ENCODE peak calls at places on chromosomes 4 and X, in six cellular contexts. One of them, this sample, is unnamed.

GRCh38 chr4:38681283-38682066 is 17.5 kb downstream of the KLF3 start:
- DNase-seq in WTC11: no peak
- DNase-seq in K562: no peak
- DNase-seq in HCT116: no peak
- DNase-seq in HepG2: no peak
- DNase-seq in GM12878: no peak
- DNase-seq in this sample: no peak

GRCh38 chrX:129706395-129707072 is 32.2 kb upstream of the XPNPEP2 start:
- DNase-seq in HepG2: no peak
- DNase-seq in GM12878: no peak
- DNase-seq in WTC11: no peak
- DNase-seq in HCT116: no peak
- DNase-seq in K562: no peak
- DNase-seq in this sample: no peak

GRCh38 chr4:53716011-53716410 is 124.7 kb upstream of the LNX1 start:
- DNase-seq in HepG2: no peak
- DNase-seq in GM12878: no peak
- DNase-seq in K562: no peak
- DNase-seq in WTC11: no peak
- DNase-seq in HCT116: no peak
- DNase-seq in this sample: no peak

GRCh38 chrX:69268637-69269036 is 103.4 kb upstream of the PJA1 start:
- DNase-seq in K562: no peak
- DNase-seq in WTC11: no peak
- DNase-seq in GM12878: no peak
- DNase-seq in HCT116: no peak
- DNase-seq in HepG2: peak
- DNase-seq in this sample: no peak

GRCh38 chr4:104017213-104017612 is 297.4 kb upstream of the TACR3 start:
- DNase-seq in HepG2: no peak
- DNase-seq in WTC11: no peak
- DNase-seq in K562: no peak
- DNase-seq in HCT116: no peak
- DNase-seq in GM12878: no peak
- DNase-seq in this sample: no peak

GRCh38 chr4:165379662-165380061 is 854 bp downstream of the CPE start:
- DNase-seq in HCT116: no peak
- DNase-seq in WTC11: peak
- DNase-seq in HepG2: peak
- DNase-seq in GM12878: no peak
- DNase-seq in K562: no peak
- DNase-seq in this sample: peak

GRCh38 chrX:68826113-68826980 is 2.5 kb upstream of the EFNB1 start:
- DNase-seq in HCT116: no peak
- DNase-seq in HepG2: peak
- DNase-seq in K562: no peak
- DNase-seq in GM12878: no peak
- DNase-seq in WTC11: no peak
- DNase-seq in this sample: no peak

GRCh38 chr4:174193438-174194015 is 89.9 kb downstream of the FBXO8 start:
- DNase-seq in HCT116: no peak
- DNase-seq in WTC11: no peak
- DNase-seq in GM12878: no peak
- DNase-seq in K562: no peak
- DNase-seq in HepG2: no peak
- DNase-seq in this sample: no peak

GRCh38 chr4:149555146-149555545 is 260.5 kb downstream of the IQCM start:
- DNase-seq in HepG2: no peak
- DNase-seq in K562: no peak
- DNase-seq in WTC11: no peak
- DNase-seq in HCT116: no peak
- DNase-seq in GM12878: no peak
- DNase-seq in this sample: no peak

GRCh38 chrX:38275615-38276014 is 51.7 kb downstream of the RPGR start:
- DNase-seq in WTC11: no peak
- DNase-seq in HCT116: peak
- DNase-seq in HepG2: peak
- DNase-seq in K562: no peak
- DNase-seq in GM12878: peak
- DNase-seq in this sample: no peak

GRCh38 chr4:87543835-87544461 is 14.8 kb upstream of the SPARCL1 start:
- DNase-seq in HCT116: peak
- DNase-seq in WTC11: peak
- DNase-seq in GM12878: no peak
- DNase-seq in HepG2: peak
- DNase-seq in K562: peak
- DNase-seq in this sample: no peak

GRCh38 chrX:108018659-108019381 is 26.0 kb upstream of the VSIG1 start:
- DNase-seq in WTC11: no peak
- DNase-seq in HCT116: no peak
- DNase-seq in HepG2: no peak
- DNase-seq in K562: no peak
- DNase-seq in GM12878: no peak
- DNase-seq in this sample: no peak

GRCh38 chr4:129614581-129614980 is 518.6 kb downstream of the C4orf33 start:
- DNase-seq in GM12878: no peak
- DNase-seq in K562: no peak
- DNase-seq in HepG2: no peak
- DNase-seq in HCT116: no peak
- DNase-seq in WTC11: no peak
- DNase-seq in this sample: no peak

GRCh38 chr4:9999956-10000551 is 21.2 kb downstream of the SLC2A9 start:
- DNase-seq in WTC11: no peak
- DNase-seq in HCT116: no peak
- DNase-seq in HepG2: no peak
- DNase-seq in K562: no peak
- DNase-seq in GM12878: no peak
- DNase-seq in this sample: no peak

GRCh38 chr4:186240848-186241491 is 13.7 kb downstream of the KLKB1 start:
- DNase-seq in GM12878: no peak
- DNase-seq in K562: no peak
- DNase-seq in WTC11: no peak
- DNase-seq in HCT116: no peak
- DNase-seq in HepG2: no peak
- DNase-seq in this sample: no peak

GRCh38 chr4:184347251-184348239 is 126.8 kb downstream of the IRF2 start:
- DNase-seq in WTC11: peak
- DNase-seq in HepG2: no peak
- DNase-seq in HCT116: no peak
- DNase-seq in K562: peak
- DNase-seq in GM12878: peak
- DNase-seq in this sample: no peak
- TF ChIP-seq ATF3 in WTC11: no peak
- TF ChIP-seq ATF3 in HepG2: no peak
- TF ChIP-seq ATF3 in HCT116: no peak
- TF ChIP-seq ATF3 in K562: no peak
- TF ChIP-seq ATF3 in GM12878: no peak
- TF ChIP-seq ATF3 in this sample: no peak

GRCh38 chr4:140861359-140862181 is 105.4 kb upstream of the TBC1D9 start:
- DNase-seq in WTC11: peak
- DNase-seq in K562: peak
- DNase-seq in HCT116: peak
- DNase-seq in HepG2: peak
- DNase-seq in GM12878: peak
- DNase-seq in this sample: peak
- TF ChIP-seq ATF3 in WTC11: no peak
- TF ChIP-seq ATF3 in K562: no peak
- TF ChIP-seq ATF3 in HCT116: no peak
- TF ChIP-seq ATF3 in HepG2: no peak
- TF ChIP-seq ATF3 in GM12878: no peak
- TF ChIP-seq ATF3 in this sample: no peak

GRCh38 chr4:2714071-2714770 is 41.9 kb downstream of the TNIP2 start:
- DNase-seq in HCT116: no peak
- DNase-seq in HepG2: no peak
- DNase-seq in GM12878: no peak
- DNase-seq in K562: no peak
- DNase-seq in WTC11: no peak
- DNase-seq in this sample: no peak
- TF ChIP-seq ATF3 in HCT116: no peak
- TF ChIP-seq ATF3 in HepG2: no peak
- TF ChIP-seq ATF3 in GM12878: no peak
- TF ChIP-seq ATF3 in K562: no peak
- TF ChIP-seq ATF3 in WTC11: no peak
- TF ChIP-seq ATF3 in this sample: no peak

GRCh38 chrX:42246814-42247213 is 323.5 kb upstream of the CASK start:
- DNase-seq in HCT116: no peak
- DNase-seq in K562: no peak
- DNase-seq in GM12878: no peak
- DNase-seq in WTC11: no peak
- DNase-seq in HepG2: peak
- DNase-seq in this sample: no peak

GRCh38 chrX:42247241-42247640 is 323.9 kb upstream of the CASK start:
- DNase-seq in GM12878: no peak
- DNase-seq in HCT116: no peak
- DNase-seq in K562: no peak
- DNase-seq in HepG2: no peak
- DNase-seq in WTC11: no peak
- DNase-seq in this sample: no peak

GRCh38 chrX:42241421-42241820 is 318.1 kb upstream of the CASK start:
- DNase-seq in HCT116: no peak
- DNase-seq in WTC11: no peak
- DNase-seq in GM12878: no peak
- DNase-seq in HepG2: no peak
- DNase-seq in K562: no peak
- DNase-seq in this sample: no peak

GRCh38 chrX:42237956-42238355 is 314.6 kb upstream of the CASK start:
- DNase-seq in HCT116: no peak
- DNase-seq in HepG2: no peak
- DNase-seq in GM12878: no peak
- DNase-seq in K562: no peak
- DNase-seq in WTC11: no peak
- DNase-seq in this sample: no peak

DNA sequence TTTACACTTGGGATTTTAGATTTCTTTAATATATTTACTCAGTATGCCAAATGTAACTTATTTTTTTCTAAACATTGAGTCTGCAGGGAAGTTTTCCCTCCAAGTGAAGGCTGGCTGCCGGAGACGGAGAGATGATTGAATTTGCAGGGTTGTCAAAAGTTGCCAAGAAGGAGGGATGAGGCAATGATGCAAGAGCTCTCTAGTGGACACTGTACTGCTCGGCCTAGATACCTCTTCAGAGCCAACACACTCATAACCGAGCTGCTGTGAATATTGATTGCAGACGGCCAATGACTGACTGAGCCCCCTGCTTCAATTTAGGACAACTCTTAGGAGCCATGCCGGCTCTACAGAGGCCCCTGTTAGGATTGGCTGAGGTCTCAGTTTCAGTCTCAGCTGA is 318.7 kb upstream of the CASK start:
- DNase-seq in GM12878: no peak
- DNase-seq in K562: no peak
- DNase-seq in HepG2: no peak
- DNase-seq in WTC11: no peak
- DNase-seq in HCT116: no peak
- DNase-seq in this sample: no peak
- TF ChIP-seq ATF3 in GM12878: no peak
- TF ChIP-seq ATF3 in K562: no peak
- TF ChIP-seq ATF3 in HepG2: no peak
- TF ChIP-seq ATF3 in WTC11: no peak
- TF ChIP-seq ATF3 in HCT116: no peak
- TF ChIP-seq ATF3 in this sample: no peak

DNA sequence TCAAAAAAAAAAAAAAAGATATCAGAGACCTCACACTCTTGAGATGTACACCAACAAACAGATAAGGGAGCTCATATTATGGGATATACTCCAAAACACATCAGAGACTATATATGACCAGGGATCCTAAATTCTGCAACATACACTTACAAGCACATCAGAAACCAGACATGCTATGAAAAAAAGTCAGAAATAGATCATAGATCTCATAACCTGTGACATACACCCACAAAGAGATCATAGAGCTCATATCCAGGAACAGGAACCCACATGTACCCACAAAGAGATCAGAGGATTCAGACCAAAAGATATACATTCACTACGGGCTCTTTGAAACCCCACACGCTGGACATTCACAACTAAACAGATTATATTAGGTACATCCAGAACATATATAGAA is 30.1 kb downstream of the SUV39H1 start:
- DNase-seq in HepG2: no peak
- DNase-seq in HCT116: no peak
- DNase-seq in WTC11: no peak
- DNase-seq in GM12878: no peak
- DNase-seq in K562: no peak
- DNase-seq in this sample: no peak
- TF ChIP-seq ATF3 in HepG2: no peak
- TF ChIP-seq ATF3 in HCT116: no peak
- TF ChIP-seq ATF3 in WTC11: no peak
- TF ChIP-seq ATF3 in GM12878: no peak
- TF ChIP-seq ATF3 in K562: no peak
- TF ChIP-seq ATF3 in this sample: no peak

GRCh38 chr4:145154573-145154972 is 25.8 kb downstream of the OTUD4 start:
- DNase-seq in HepG2: peak
- DNase-seq in WTC11: no peak
- DNase-seq in HCT116: no peak
- DNase-seq in K562: no peak
- DNase-seq in GM12878: no peak
- DNase-seq in this sample: no peak
- TF ChIP-seq ATF3 in HepG2: no peak
- TF ChIP-seq ATF3 in WTC11: no peak
- TF ChIP-seq ATF3 in HCT116: no peak
- TF ChIP-seq ATF3 in K562: no peak
- TF ChIP-seq ATF3 in GM12878: no peak
- TF ChIP-seq ATF3 in this sample: no peak

DNA sequence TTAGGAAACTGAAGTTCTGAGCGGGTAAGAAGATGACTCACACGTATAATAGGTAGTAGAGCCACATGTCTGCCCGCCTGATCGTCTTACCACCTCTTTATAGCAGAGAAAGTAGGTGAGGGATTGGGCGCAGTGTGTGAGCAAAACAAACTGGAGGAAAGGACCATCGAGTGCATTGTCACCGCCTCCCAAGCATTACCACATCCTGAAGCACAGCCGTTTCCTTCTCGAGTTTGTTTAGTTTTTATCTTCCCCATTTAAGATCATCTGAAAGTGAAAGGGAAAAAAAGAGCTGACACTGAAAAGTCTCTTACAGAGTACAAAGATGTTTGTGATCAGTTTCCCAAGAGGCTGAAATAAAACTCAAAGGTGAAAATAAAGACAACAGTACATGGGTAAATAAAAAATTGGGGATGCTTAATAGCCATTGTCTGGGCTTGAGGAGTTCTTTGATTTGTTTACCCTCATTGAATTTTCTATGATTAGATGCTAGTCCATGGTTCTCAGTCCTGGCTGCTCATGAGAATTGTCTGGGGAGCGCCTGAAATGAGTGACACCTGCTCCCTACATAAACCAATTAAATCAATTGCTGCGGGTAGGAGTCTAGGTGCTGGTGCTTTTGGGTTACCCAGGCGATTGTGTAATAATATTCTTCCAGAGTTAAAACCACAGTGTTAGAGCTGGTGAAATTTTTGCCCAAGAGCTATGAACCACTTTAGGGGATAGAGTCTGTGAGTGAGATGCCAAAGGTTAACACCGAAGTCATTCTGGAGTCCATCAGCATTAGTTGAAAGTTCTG is 15.0 kb downstream of the PDK3 start:
- DNase-seq in K562: no peak
- DNase-seq in HepG2: no peak
- DNase-seq in GM12878: peak
- DNase-seq in WTC11: no peak
- DNase-seq in HCT116: no peak
- DNase-seq in this sample: no peak
- TF ChIP-seq ATF3 in K562: no peak
- TF ChIP-seq ATF3 in HepG2: no peak
- TF ChIP-seq ATF3 in GM12878: no peak
- TF ChIP-seq ATF3 in WTC11: no peak
- TF ChIP-seq ATF3 in HCT116: no peak
- TF ChIP-seq ATF3 in this sample: no peak

This sample was measured in H1.